ENCODE peak calls at places on chromosomes 1 and 21, in ten cellular contexts. Q is testis; W is AG09309; X is stimulated activated CD8-positive, alpha-beta memory T cell treated with anti-CD3 and anti-CD28 coated beads, Interleukin-15, amount 100 ng/mL, for 1 hour; Z is coronary artery; H is NCI-H510A treated with DMSO at 0.1 percent for 48 hours; J is hepatocyte; F is RWPE1; D is CD4-positive, CD25-positive, alpha-beta regulatory T cell; A is glomerular endothelial cell. C is an unnamed sample.

GRCh38 chr1:179129702-179130473 is 48.0 kb downstream of the TOR3A start:
- DNase-seq in Q (no peak), W (no peak), X (no peak), Z (no peak), H (no peak), J (no peak), F (no peak), D (no peak), A (no peak), C (no peak)

GRCh38 chr21:44421901-44422840 is 33.1 kb upstream of the LRRC3 start:
- DNase-seq in Q (no peak), W (no peak), X (no peak), Z (no peak), H (no peak), J (no peak), F (no peak), D (no peak), A (no peak), C (peak; percentile 35)

GRCh38 chr1:31617917-31618746 is 643 bp downstream of the HCRTR1 start:
- DNase-seq in Q (peak; percentile 56), W (no peak), X (peak; percentile 23), Z (peak; percentile 74), H (peak; percentile 25), J (peak; percentile 83), F (peak; percentile 33), D (no peak), A (no peak), C (peak; percentile 34)

GRCh38 chr1:173330149-173330951 is 123.2 kb upstream of the TNFSF4 start:
- DNase-seq in Q (no peak), W (no peak), X (no peak), Z (no peak), H (no peak), J (no peak), F (peak; percentile 53), D (no peak), A (no peak), C (no peak)

GRCh38 chr1:246703581-246703980 is 20.6 kb upstream of the SCCPDH start:
- DNase-seq in Q (no peak), W (no peak), X (no peak), Z (no peak), H (no peak), J (no peak), F (no peak), D (no peak), A (no peak), C (no peak)

GRCh38 chr1:178010674-178011073 is 40.8 kb upstream of the SEC16B start:
- DNase-seq in Q (no peak), W (no peak), X (no peak), Z (no peak), H (no peak), J (no peak), F (no peak), D (no peak), A (no peak), C (no peak)

GRCh38 chr1:84833198-84833597 is 59.8 kb downstream of the LPAR3 start:
- DNase-seq in Q (no peak), W (no peak), X (no peak), Z (no peak), H (no peak), J (no peak), F (no peak), D (no peak), A (no peak), C (no peak)

GRCh38 chr1:98817830-98818229 is 156.3 kb downstream of the SNX7 start:
- DNase-seq in Q (no peak), W (no peak), X (no peak), Z (no peak), H (no peak), J (no peak), F (no peak), D (no peak), A (no peak), C (no peak)

GRCh38 chr1:51331206-51332100 is 1.1 kb upstream of the TTC39A start:
- DNase-seq in Q (no peak), W (no peak), X (no peak), Z (no peak), H (peak; percentile 53), J (peak; percentile 70), F (no peak), D (no peak), A (no peak), C (peak; percentile 56)

GRCh38 chr1:177185209-177185608 is 14.5 kb downstream of the BRINP2 start:
- DNase-seq in Q (peak; percentile 37), W (no peak), X (no peak), Z (no peak), H (no peak), J (no peak), F (no peak), D (no peak), A (no peak), C (no peak)

GRCh38 chr1:240831191-240831631 is 219.3 kb upstream of the GREM2 start:
- DNase-seq in Q (no peak), W (peak; percentile 94), X (no peak), Z (no peak), H (no peak), J (no peak), F (peak; percentile 59), D (no peak), A (no peak), C (no peak)

GRCh38 chr1:25993197-25993951 is 4.5 kb downstream of the PAFAH2 start:
- DNase-seq in Q (peak; percentile 43), W (no peak), X (no peak), Z (no peak), H (no peak), J (no peak), F (no peak), D (no peak), A (no peak), C (no peak)

GRCh38 chr1:151612506-151613274 is 840 bp downstream of the SNX27 start:
- DNase-seq in Q (peak; percentile 55), W (no peak), X (no peak), Z (peak; percentile 75), H (no peak), J (peak; percentile 44), F (peak; percentile 24), D (no peak), A (no peak), C (no peak)

GRCh38 chr1:31412732-31413404 is at the start of gene SERINC2:
- DNase-seq in Q (peak; percentile 46), W (no peak), X (no peak), Z (no peak), H (peak; percentile 41), J (peak; percentile 89), F (peak; percentile 82), D (no peak), A (no peak), C (no peak)

GRCh38 chr1:11229178-11229577 is 33.2 kb downstream of the MTOR start:
- DNase-seq in Q (no peak), W (no peak), X (no peak), Z (no peak), H (no peak), J (no peak), F (no peak), D (no peak), A (no peak), C (no peak)

GRCh38 chr1:225539069-225539468 is 111.2 kb upstream of the LBR start:
- DNase-seq in Q (no peak), W (no peak), X (no peak), Z (no peak), H (no peak), J (no peak), F (peak; percentile 26), D (no peak), A (no peak), C (no peak)